ENCODE peak calls at places on chromosome 18, in nine cellular contexts. Q is NCI-H345; L is stimulated activated CD8-positive, alpha-beta memory T cell treated with anti-CD3 and anti-CD28 coated beads, Interleukin-15, amount 100 ng/mL, for 24 hours; B is activated CD4-positive, alpha-beta memory T cell treated with anti-CD3 and anti-CD28 coated beads for 36 hours; Y is GM13976; I is retina; P is GM13977; C is NCI-H2029 treated with DMSO at 0.1 percent for 48 hours; E is adipocyte. D is an unnamed sample.
A peak's percentile ranks its signal among the peaks of the same experiment; 100 is the strongest.

GRCh38 chr18:59011786-59012185 is 127.9 kb upstream of the SEC11C start:
- DNase-seq in Q (no peak), L (no peak), B (no peak), Y (no peak), I (no peak), P (no peak), C (no peak), E (no peak), D (no peak)

GRCh38 chr18:9304388-9305070 is 30.0 kb upstream of the TWSG1 start:
- DNase-seq in Q (no peak), L (no peak), B (no peak), Y (no peak), I (no peak), P (no peak), C (no peak), E (no peak), D (no peak)

GRCh38 chr18:13915973-13916372 is 637 bp upstream of the MC2R start:
- DNase-seq in Q (no peak), L (no peak), B (no peak), Y (no peak), I (no peak), P (no peak), C (no peak), E (no peak), D (no peak)

GRCh38 chr18:62514570-62514969 is 8.3 kb upstream of the ZCCHC2 start:
- DNase-seq in Q (no peak), L (no peak), B (no peak), Y (no peak), I (no peak), P (no peak), C (no peak), E (no peak), D (no peak)

GRCh38 chr18:50880108-50880465 is 1.2 kb downstream of the ME2 start:
- DNase-seq in Q (no peak), L (no peak), B (no peak), Y (peak; percentile 23), I (no peak), P (peak; percentile 24), C (no peak), E (no peak), D (peak; percentile 15)

GRCh38 chr18:77091366-77091765 is 41.2 kb downstream of the MBP start:
- DNase-seq in Q (no peak), L (no peak), B (no peak), Y (no peak), I (no peak), P (no peak), C (no peak), E (no peak), D (no peak)

GRCh38 chr18:6561029-6561861 is 146.5 kb upstream of the L3MBTL4 start:
- DNase-seq in Q (peak; percentile 49), L (no peak), B (no peak), Y (no peak), I (peak; percentile 57), P (no peak), C (no peak), E (peak; percentile 48), D (no peak)

GRCh38 chr18:35051978-35052377 is 10.8 kb downstream of the MAPRE2 start:
- DNase-seq in Q (no peak), L (no peak), B (no peak), Y (no peak), I (no peak), P (no peak), C (no peak), E (no peak), D (no peak)

GRCh38 chr18:62325806-62326645 is 916 bp downstream of the TNFRSF11A start:
- DNase-seq in Q (peak; percentile 33), L (no peak), B (peak; percentile 37), Y (peak; percentile 46), I (peak; percentile 80), P (peak; percentile 51), C (no peak), E (peak; percentile 32), D (peak; percentile 69)

GRCh38 chr18:68928762-68929675 is 131.1 kb downstream of the CCDC102B start:
- DNase-seq in Q (no peak), L (no peak), B (no peak), Y (no peak), I (no peak), P (no peak), C (no peak), E (no peak), D (no peak)

GRCh38 chr18:13377496-13377895 is 158.9 kb downstream of the LDLRAD4 start:
- DNase-seq in Q (no peak), L (no peak), B (peak; percentile 69), Y (no peak), I (no peak), P (no peak), C (peak; percentile 52), E (no peak), D (no peak)

GRCh38 chr18:74806700-74807416 is 209.2 kb downstream of the ZNF407 start:
- DNase-seq in Q (peak; percentile 72), L (no peak), B (no peak), Y (peak; percentile 55), I (no peak), P (peak; percentile 53), C (no peak), E (peak; percentile 61), D (no peak)

GRCh38 chr18:61569176-61569892 is 236.1 kb downstream of the CDH20 start:
- DNase-seq in Q (no peak), L (no peak), B (no peak), Y (no peak), I (no peak), P (no peak), C (no peak), E (peak; percentile 86), D (no peak)

GRCh38 chr18:57784816-57785144 is 18.3 kb downstream of the ATP8B1 start:
- DNase-seq in Q (no peak), L (no peak), B (no peak), Y (no peak), I (no peak), P (no peak), C (no peak), E (no peak), D (no peak)

GRCh38 chr18:24019641-24020331 is 5.2 kb downstream of the TTC39C start:
- DNase-seq in Q (no peak), L (no peak), B (peak; percentile 78), Y (peak; percentile 64), I (no peak), P (peak; percentile 75), C (no peak), E (no peak), D (no peak)

GRCh38 chr18:51278045-51278649 is 80.7 kb upstream of the MEX3C start:
- DNase-seq in Q (peak; percentile 25), L (no peak), B (peak; percentile 67), Y (no peak), I (peak; percentile 4), P (peak; percentile 17), C (peak; percentile 36), E (no peak), D (peak; percentile 58)

GRCh38 chr18:51089691-51090090 is 59.7 kb downstream of the SMAD4 start:
- DNase-seq in Q (no peak), L (no peak), B (no peak), Y (no peak), I (no peak), P (no peak), C (no peak), E (no peak), D (no peak)

GRCh38 chr18:49786019-49786720 is 27.2 kb downstream of the ACAA2 start:
- DNase-seq in Q (no peak), L (no peak), B (no peak), Y (no peak), I (no peak), P (no peak), C (no peak), E (no peak), D (no peak)

GRCh38 chr18:58263055-58263732 is 219.2 kb downstream of the NEDD4L start:
- DNase-seq in Q (no peak), L (no peak), B (no peak), Y (no peak), I (no peak), P (no peak), C (no peak), E (no peak), D (no peak)